ENCODE peak calls at places on chromosome 20, in ten cellular contexts. U is cardiac muscle cell, Y is heart left ventricle, O is A549, H is pancreas, W is left ventricle myocardium inferior, C is tibial artery, F is mammary epithelial cell, J is fibroblast of mammary gland, B is PC-3. K is an unnamed sample.

GRCh38 chr20:50552979-50553378 is 42.8 kb downstream of the PTPN1 start:
- DNase-seq in U (no peak), B (no peak), F (no peak), W (no peak), C (no peak), H (no peak), Y (no peak), J (no peak), O (no peak), K (no peak)

GRCh38 chr20:32356935-32357868 is 929 bp upstream of the ASXL1 start:
- DNase-seq in O (no peak), B (peak; percentile 46), H (no peak), Y (no peak), U (peak; percentile 50), C (peak; percentile 22), W (no peak), F (no peak), J (peak; percentile 63), K (no peak)

GRCh38 chr20:22490287-22491187 is 93.8 kb downstream of the FOXA2 start:
- DNase-seq in Y (no peak), W (no peak), H (peak; percentile 89), B (peak; percentile 61), F (no peak), J (peak; percentile 2), U (peak; percentile 23), C (no peak), O (peak; percentile 94), K (no peak)

GRCh38 chr20:1632228-1632577 is 12.4 kb upstream of the SIRPB1 start:
- DNase-seq in B (peak; percentile 1), J (no peak), C (no peak), F (no peak), O (no peak), Y (no peak), W (no peak), U (no peak), H (no peak), K (no peak)

GRCh38 chr20:12699374-12700228 is 309.2 kb upstream of the SPTLC3 start:
- DNase-seq in U (no peak), J (no peak), H (no peak), B (no peak), F (peak; percentile 12), O (no peak), Y (no peak), W (no peak), C (no peak), K (no peak)

GRCh38 chr20:36861875-36862801 is 13.8 kb upstream of the TLDC2 start:
- DNase-seq in O (peak; percentile 91), J (peak; percentile 91), C (peak; percentile 93), H (peak; percentile 65), U (peak; percentile 35), W (peak; percentile 90), Y (peak; percentile 89), B (peak; percentile 95), F (peak; percentile 99), K (no peak)

GRCh38 chr20:1994627-1995026 is 769 bp upstream of the PDYN start:
- DNase-seq in C (no peak), O (no peak), H (no peak), U (no peak), J (no peak), Y (no peak), F (no peak), B (no peak), W (no peak), K (no peak)

GRCh38 chr20:17541996-17542395 is 10.8 kb upstream of the BFSP1 start:
- DNase-seq in J (peak; percentile 81), C (no peak), O (no peak), U (no peak), Y (no peak), B (peak; percentile 22), H (no peak), F (peak; percentile 76), W (no peak), K (no peak)

GRCh38 chr20:40540163-40540562 is 148.9 kb downstream of the MAFB start:
- DNase-seq in C (no peak), J (no peak), W (no peak), F (no peak), B (no peak), U (no peak), Y (no peak), O (no peak), H (no peak), K (no peak)

GRCh38 chr20:9128586-9128985 is 59.7 kb downstream of the PLCB4 start:
- DNase-seq in O (no peak), J (peak; percentile 15), W (no peak), H (no peak), U (no peak), F (no peak), Y (no peak), C (no peak), B (no peak), K (no peak)

GRCh38 chr20:6140947-6141346 is 18.1 kb upstream of the FERMT1 start:
- DNase-seq in U (no peak), F (no peak), H (no peak), J (peak; percentile 4), C (no peak), O (peak; percentile 62), Y (no peak), B (peak; percentile 34), W (no peak), K (no peak)

GRCh38 chr20:47400685-47401084 is 44.2 kb upstream of the ZMYND8 start:
- DNase-seq in O (peak; percentile 81), J (no peak), C (no peak), W (no peak), U (no peak), F (no peak), B (peak; percentile 35), H (no peak), Y (no peak), K (no peak)

GRCh38 chr20:25051386-25052155 is 6.4 kb downstream of the ACSS1 start:
- DNase-seq in O (no peak), F (no peak), J (no peak), U (no peak), W (no peak), Y (peak; percentile 17), C (peak; percentile 12), H (peak; percentile 35), B (no peak), K (peak; percentile 15)

GRCh38 chr20:24149881-24150307 is 161.3 kb upstream of the GGTLC1 start:
- DNase-seq in W (peak; percentile 51), J (no peak), U (peak; percentile 51), H (peak; percentile 71), C (no peak), F (no peak), Y (peak; percentile 30), O (peak; percentile 27), B (peak; percentile 51), K (no peak)

GRCh38 chr20:54100563-54100962 is 30.2 kb upstream of the BCAS1 start:
- DNase-seq in U (no peak), C (no peak), F (no peak), B (no peak), O (no peak), J (no peak), Y (no peak), W (no peak), H (no peak), K (no peak)

GRCh38 chr20:25308671-25309394 is 60.9 kb downstream of the PYGB start:
- DNase-seq in W (no peak), C (no peak), O (peak; percentile 85), F (no peak), B (peak; percentile 57), Y (no peak), U (no peak), J (peak; percentile 95), H (peak; percentile 54), K (peak; percentile 46)

GRCh38 chr20:34705008-34705382 is 851 bp downstream of the TP53INP2 start:
- DNase-seq in W (no peak), F (no peak), H (no peak), U (no peak), O (no peak), J (no peak), C (no peak), Y (no peak), B (no peak), K (no peak)
- TF ChIP-seq CTCF in W (no peak), F (no peak), H (no peak), U (no peak), O (no peak), J (no peak), C (no peak), Y (no peak), B (no peak), K (no peak)

GRCh38 chr20:38301283-38301682 is 2.7 kb upstream of the BPI start:
- DNase-seq in H (no peak), U (no peak), J (no peak), W (no peak), Y (no peak), O (no peak), F (no peak), B (no peak), C (no peak), K (no peak)
- TF ChIP-seq CTCF in H (no peak), U (no peak), J (no peak), W (no peak), Y (no peak), O (no peak), F (no peak), B (no peak), C (no peak), K (no peak)

DNA sequence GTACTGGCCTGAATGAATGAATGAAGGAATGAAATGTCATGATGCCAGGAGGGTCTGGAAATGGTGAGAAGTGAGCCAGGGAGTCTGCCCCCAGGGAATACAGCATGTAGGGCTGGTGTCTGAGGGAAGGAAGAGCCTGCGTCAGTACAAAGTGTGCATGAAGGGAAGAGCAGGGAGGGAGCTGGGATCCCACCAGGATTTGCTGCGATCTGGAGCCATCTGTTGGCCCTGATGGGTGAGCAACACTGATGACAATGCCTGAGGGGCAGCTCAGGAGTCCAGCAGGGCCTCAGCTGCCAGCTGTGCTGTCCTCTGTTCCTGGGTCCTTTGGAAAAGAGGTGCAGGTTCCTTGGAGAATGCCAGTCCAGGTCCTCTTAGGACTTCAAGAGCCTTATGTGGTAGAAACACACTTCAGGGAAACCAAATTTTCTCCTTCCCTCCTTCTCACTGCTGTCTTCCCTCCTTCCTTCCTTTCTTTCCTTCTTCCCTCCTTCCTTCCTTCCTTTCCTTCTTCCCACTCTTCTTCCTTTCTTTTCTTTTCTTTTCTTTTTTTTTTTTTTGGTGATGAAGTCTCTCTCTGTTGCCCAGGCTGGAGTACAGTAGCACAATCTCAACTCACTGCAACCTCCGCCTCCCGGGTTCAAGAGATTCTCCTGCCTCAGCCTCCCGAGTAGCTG is 11.5 kb downstream of the BPI start:
- DNase-seq in J (peak; percentile 36), Y (no peak), H (no peak), C (no peak), B (peak; percentile 19), F (no peak), U (no peak), W (no peak), O (peak; percentile 14), K (no peak)
- TF ChIP-seq CTCF in J (no peak), Y (peak; percentile 14), H (no peak), C (no peak), B (peak; percentile 23), F (no peak), U (peak; percentile 28), W (no peak), O (no peak), K (no peak)

GRCh38 chr20:34708621-34709043 is 4.5 kb downstream of the TP53INP2 start:
- DNase-seq in W (peak; percentile 53), B (peak; percentile 34), J (peak; percentile 45), U (peak; percentile 47), C (peak; percentile 53), F (no peak), Y (peak; percentile 56), O (peak; percentile 67), H (peak; percentile 73), K (no peak)
- TF ChIP-seq CTCF in W (peak; percentile 63), B (peak; percentile 67), J (peak; percentile 60), U (peak; percentile 52), C (no peak), F (peak; percentile 22), Y (peak; percentile 56), O (peak; percentile 77), H (peak; percentile 20), K (peak; percentile 68)

K was measured in CD14-positive monocyte.